ENCODE peak calls at places on chromosome 7, in eight cellular contexts. One of them, this sample, is unnamed. For H3K9me3, the result is how much of the 10 kb centered on the place peaks cover.

GRCh38 chr7:132234751-132235150 is 341.5 kb downstream of the PLXNA4 start:
- DNase-seq in breast epithelium: no peak
- DNase-seq in left lung: no peak
- DNase-seq in A549: no peak
- DNase-seq in heart right ventricle: no peak
- DNase-seq in stomach: no peak
- DNase-seq in GM23248: no peak
- DNase-seq in sigmoid colon: no peak
- DNase-seq in this sample: no peak

GRCh38 chr7:40133561-40134427 is 628 bp downstream of the MPLKIP start:
- DNase-seq in stomach: no peak
- DNase-seq in left lung: no peak
- DNase-seq in GM23248: peak
- DNase-seq in sigmoid colon: no peak
- DNase-seq in heart right ventricle: no peak
- DNase-seq in A549: peak
- DNase-seq in breast epithelium: no peak
- DNase-seq in this sample: no peak

GRCh38 chr7:28296571-28297483 is 115.5 kb upstream of the CREB5 start:
- DNase-seq in sigmoid colon: no peak
- DNase-seq in stomach: no peak
- DNase-seq in breast epithelium: no peak
- DNase-seq in GM23248: peak
- DNase-seq in left lung: no peak
- DNase-seq in heart right ventricle: peak
- DNase-seq in A549: peak
- DNase-seq in this sample: no peak

GRCh38 chr7:137923380-137923779 is 76.6 kb upstream of the DGKI start:
- DNase-seq in stomach: no peak
- DNase-seq in GM23248: peak
- DNase-seq in breast epithelium: no peak
- DNase-seq in A549: peak
- DNase-seq in sigmoid colon: no peak
- DNase-seq in left lung: no peak
- DNase-seq in heart right ventricle: no peak
- DNase-seq in this sample: no peak

GRCh38 chr7:113460067-113460466 is 341.7 kb upstream of the SMIM30 start:
- DNase-seq in stomach: no peak
- DNase-seq in A549: no peak
- DNase-seq in GM23248: no peak
- DNase-seq in sigmoid colon: no peak
- DNase-seq in heart right ventricle: no peak
- DNase-seq in breast epithelium: no peak
- DNase-seq in left lung: no peak
- DNase-seq in this sample: no peak

GRCh38 chr7:42964849-42965805 is 33.0 kb downstream of the MRPL32 start:
- DNase-seq in stomach: no peak
- DNase-seq in breast epithelium: no peak
- DNase-seq in GM23248: peak
- DNase-seq in left lung: no peak
- DNase-seq in sigmoid colon: peak
- DNase-seq in A549: no peak
- DNase-seq in heart right ventricle: no peak
- DNase-seq in this sample: no peak

GRCh38 chr7:71775648-71776047 is 636.5 kb downstream of the CALN1 start:
- DNase-seq in breast epithelium: no peak
- DNase-seq in left lung: no peak
- DNase-seq in GM23248: peak
- DNase-seq in stomach: no peak
- DNase-seq in A549: no peak
- DNase-seq in sigmoid colon: no peak
- DNase-seq in heart right ventricle: no peak
- DNase-seq in this sample: no peak

GRCh38 chr7:151899513-151900360 is 22.8 kb upstream of the PRKAG2 start:
- DNase-seq in A549: no peak
- DNase-seq in GM23248: peak
- DNase-seq in heart right ventricle: no peak
- DNase-seq in left lung: no peak
- DNase-seq in sigmoid colon: peak
- DNase-seq in breast epithelium: no peak
- DNase-seq in stomach: no peak
- DNase-seq in this sample: no peak

GRCh38 chr7:34128762-34129161 is 223.4 kb downstream of the BMPER start:
- DNase-seq in stomach: no peak
- DNase-seq in breast epithelium: no peak
- DNase-seq in heart right ventricle: no peak
- DNase-seq in sigmoid colon: no peak
- DNase-seq in left lung: no peak
- DNase-seq in GM23248: peak
- DNase-seq in A549: no peak
- DNase-seq in this sample: no peak

GRCh38 chr7:125563964-125564529 is 634.4 kb upstream of the POT1 start:
- DNase-seq in left lung: peak
- DNase-seq in A549: no peak
- DNase-seq in sigmoid colon: no peak
- DNase-seq in breast epithelium: no peak
- DNase-seq in heart right ventricle: no peak
- DNase-seq in GM23248: no peak
- DNase-seq in stomach: no peak
- DNase-seq in this sample: no peak

GRCh38 chr7:22696672-22697071 is 30.3 kb upstream of the IL6 start:
- DNase-seq in breast epithelium: no peak
- DNase-seq in left lung: no peak
- DNase-seq in stomach: no peak
- DNase-seq in heart right ventricle: no peak
- DNase-seq in GM23248: no peak
- DNase-seq in sigmoid colon: no peak
- DNase-seq in A549: no peak
- DNase-seq in this sample: no peak

GRCh38 chr7:115241151-115241550 is 319.3 kb downstream of the MDFIC start:
- DNase-seq in stomach: no peak
- DNase-seq in left lung: no peak
- DNase-seq in A549: no peak
- DNase-seq in sigmoid colon: no peak
- DNase-seq in heart right ventricle: no peak
- DNase-seq in GM23248: no peak
- DNase-seq in breast epithelium: no peak
- DNase-seq in this sample: no peak

GRCh38 chr7:115933463-115933862 is 97.1 kb downstream of the TFEC start:
- DNase-seq in GM23248: peak
- DNase-seq in stomach: no peak
- DNase-seq in left lung: no peak
- DNase-seq in sigmoid colon: no peak
- DNase-seq in A549: no peak
- DNase-seq in heart right ventricle: no peak
- DNase-seq in breast epithelium: no peak
- DNase-seq in this sample: no peak

GRCh38 chr7:98852826-98853225 is 17.0 kb downstream of the TMEM130 start:
- DNase-seq in GM23248: peak
- DNase-seq in A549: no peak
- DNase-seq in heart right ventricle: no peak
- DNase-seq in left lung: no peak
- DNase-seq in breast epithelium: no peak
- DNase-seq in stomach: no peak
- DNase-seq in sigmoid colon: no peak
- DNase-seq in this sample: no peak

GRCh38 chr7:6393667-6394056 is 54.1 kb downstream of the DAGLB start:
- DNase-seq in GM23248: no peak
- DNase-seq in sigmoid colon: no peak
- DNase-seq in heart right ventricle: no peak
- DNase-seq in breast epithelium: no peak
- DNase-seq in stomach: no peak
- DNase-seq in left lung: no peak
- DNase-seq in A549: no peak
- DNase-seq in this sample: no peak

GRCh38 chr7:27124979-27125689 is 5.4 kb downstream of the HOXA4 start:
- DNase-seq in stomach: no peak
- DNase-seq in sigmoid colon: no peak
- DNase-seq in heart right ventricle: no peak
- DNase-seq in GM23248: no peak
- DNase-seq in A549: no peak
- DNase-seq in left lung: no peak
- DNase-seq in breast epithelium: peak
- DNase-seq in this sample: no peak

GRCh38 chr7:27123021-27123476 is 7.5 kb downstream of the HOXA4 start:
- DNase-seq in left lung: no peak
- DNase-seq in sigmoid colon: no peak
- DNase-seq in heart right ventricle: no peak
- DNase-seq in GM23248: no peak
- DNase-seq in stomach: no peak
- DNase-seq in breast epithelium: peak
- DNase-seq in A549: no peak
- DNase-seq in this sample: no peak

GRCh38 chr7:27122075-27122910 is 8.3 kb downstream of the HOXA4 start:
- DNase-seq in A549: peak
- DNase-seq in left lung: no peak
- DNase-seq in heart right ventricle: no peak
- DNase-seq in stomach: no peak
- DNase-seq in breast epithelium: peak
- DNase-seq in GM23248: no peak
- DNase-seq in sigmoid colon: no peak
- DNase-seq in this sample: peak

GRCh38 chr7:27124096-27124978 is 6.2 kb downstream of the HOXA4 start:
- DNase-seq in left lung: no peak
- DNase-seq in breast epithelium: peak
- DNase-seq in stomach: no peak
- DNase-seq in sigmoid colon: peak
- DNase-seq in GM23248: no peak
- DNase-seq in heart right ventricle: no peak
- DNase-seq in A549: no peak
- DNase-seq in this sample: no peak

GRCh38 chr7:27123477-27124053 is 7.0 kb downstream of the HOXA4 start:
- DNase-seq in left lung: no peak
- DNase-seq in breast epithelium: peak
- DNase-seq in GM23248: no peak
- DNase-seq in A549: no peak
- DNase-seq in stomach: no peak
- DNase-seq in heart right ventricle: no peak
- DNase-seq in sigmoid colon: no peak
- DNase-seq in this sample: no peak
- H3K4me3 ChIP-seq in left lung: peak
- H3K4me3 ChIP-seq in breast epithelium: no peak
- H3K4me3 ChIP-seq in GM23248: no peak
- H3K4me3 ChIP-seq in A549: peak
- H3K4me3 ChIP-seq in stomach: no peak
- H3K4me3 ChIP-seq in heart right ventricle: no peak
- H3K4me3 ChIP-seq in sigmoid colon: peak
- H3K4me3 ChIP-seq in this sample: no peak

GRCh38 chr7:94642838-94643653 is 12.9 kb downstream of the SGCE start:
- DNase-seq in GM23248: no peak
- DNase-seq in left lung: no peak
- DNase-seq in heart right ventricle: no peak
- DNase-seq in sigmoid colon: no peak
- DNase-seq in stomach: no peak
- DNase-seq in breast epithelium: no peak
- DNase-seq in A549: no peak
- DNase-seq in this sample: no peak
- H3K27ac ChIP-seq in GM23248: no peak
- H3K27ac ChIP-seq in left lung: no peak
- H3K27ac ChIP-seq in heart right ventricle: no peak
- H3K27ac ChIP-seq in sigmoid colon: no peak
- H3K27ac ChIP-seq in stomach: no peak
- H3K27ac ChIP-seq in breast epithelium: no peak
- H3K27ac ChIP-seq in A549: no peak
- H3K27ac ChIP-seq in this sample: no peak

DNA sequence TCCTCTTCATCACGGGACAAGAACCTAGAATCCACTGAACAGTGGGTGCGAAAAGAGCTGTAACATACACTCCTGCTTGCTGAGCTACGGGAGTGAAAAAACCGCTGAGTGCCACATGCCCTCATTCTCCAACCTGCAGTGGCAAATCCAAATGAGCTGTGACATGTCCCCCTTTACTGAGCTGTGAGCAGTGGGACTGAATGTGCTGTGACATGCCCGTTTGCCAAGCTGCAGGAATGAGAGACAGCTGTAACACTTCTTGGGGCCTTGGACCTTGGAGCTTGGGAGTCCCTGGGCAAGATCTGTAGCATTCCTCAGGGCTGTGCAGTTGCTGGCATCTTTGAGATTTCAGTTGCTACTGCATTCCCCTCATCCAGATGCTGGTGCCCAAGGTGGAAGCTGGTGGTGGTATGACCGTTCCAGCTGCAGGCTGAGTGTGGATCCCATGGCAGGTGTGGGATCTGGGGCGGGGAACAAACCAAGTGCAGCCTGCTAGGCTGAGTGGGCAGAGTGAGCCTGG is 85.0 kb downstream of the TMEM106B start:
- DNase-seq in A549: no peak
- DNase-seq in heart right ventricle: no peak
- DNase-seq in left lung: peak
- DNase-seq in sigmoid colon: no peak
- DNase-seq in breast epithelium: no peak
- DNase-seq in GM23248: no peak
- DNase-seq in stomach: no peak
- DNase-seq in this sample: no peak
- H3K9me3 ChIP-seq in A549: under half
- H3K9me3 ChIP-seq in heart right ventricle: under half
- H3K9me3 ChIP-seq in left lung: under half
- H3K9me3 ChIP-seq in sigmoid colon: under half
- H3K9me3 ChIP-seq in breast epithelium: under half
- H3K9me3 ChIP-seq in GM23248: under half
- H3K9me3 ChIP-seq in stomach: under half
- H3K9me3 ChIP-seq in this sample: under half

DNA sequence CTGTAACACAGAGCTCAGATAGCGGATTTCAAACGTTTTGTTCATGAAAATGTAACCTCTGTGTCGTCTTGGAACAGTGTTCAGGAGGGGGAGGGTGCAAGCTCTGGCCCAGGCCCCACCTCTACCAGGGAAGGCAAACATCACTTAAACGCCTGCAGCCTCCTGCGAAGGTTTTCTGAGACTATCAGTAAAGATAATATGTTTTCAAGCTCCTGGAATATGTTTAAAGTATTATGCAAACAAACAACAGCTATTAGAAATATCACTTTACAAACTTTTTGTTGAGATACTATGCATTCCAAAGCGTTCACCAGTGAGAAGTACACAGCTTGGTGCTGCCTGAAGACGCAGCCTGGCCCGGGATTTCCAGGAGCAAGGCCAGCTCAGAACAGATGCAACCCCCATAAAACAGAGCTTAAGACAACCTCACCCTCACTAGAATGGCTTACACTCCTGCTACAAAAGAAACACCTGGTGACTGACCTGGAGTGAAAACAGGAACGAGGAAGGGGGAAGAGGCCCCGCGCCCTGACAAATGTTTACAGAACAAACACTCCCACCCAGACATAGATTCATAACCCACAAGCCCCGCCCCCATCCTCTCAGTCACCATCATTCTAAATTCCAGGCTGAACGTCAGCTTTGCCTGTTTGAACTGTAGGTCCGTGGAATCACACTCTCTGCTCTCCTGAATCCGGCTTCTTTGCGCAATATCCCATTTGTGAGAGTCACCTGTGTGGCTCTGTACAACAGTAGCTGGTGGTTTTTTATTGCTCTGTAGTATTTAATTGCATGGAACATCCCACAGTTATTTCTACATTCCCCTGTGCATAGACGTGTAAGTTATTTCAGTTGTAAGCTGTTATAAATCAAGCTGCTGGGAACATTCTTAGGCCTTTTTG is 155.0 kb downstream of the PTPRN2 start:
- DNase-seq in left lung: no peak
- DNase-seq in heart right ventricle: no peak
- DNase-seq in GM23248: no peak
- DNase-seq in sigmoid colon: peak
- DNase-seq in stomach: peak
- DNase-seq in A549: peak
- DNase-seq in breast epithelium: no peak
- DNase-seq in this sample: no peak
- H3K4me3 ChIP-seq in left lung: no peak
- H3K4me3 ChIP-seq in heart right ventricle: no peak
- H3K4me3 ChIP-seq in GM23248: no peak
- H3K4me3 ChIP-seq in sigmoid colon: peak
- H3K4me3 ChIP-seq in stomach: no peak
- H3K4me3 ChIP-seq in A549: peak
- H3K4me3 ChIP-seq in breast epithelium: no peak
- H3K4me3 ChIP-seq in this sample: no peak